ENCODE peak calls at places on chromosomes 13 and 19, in nine cellular contexts. One of them, this sample, is unnamed.

GRCh38 chr19:18450934-18451836 is 13.3 kb upstream of the ISYNA1 start:
- DNase-seq in NCI-H774: peak
- DNase-seq in HS-5: no peak
- DNase-seq in NCI-H1436: peak
- DNase-seq in stimulated activated CD4-positive, alpha-beta T cell treated with anti-CD3 and anti-CD28 coated beads, Interleukin-4, amount 100 ng/mL, for 4 hours: peak
- DNase-seq in uterus: peak
- DNase-seq in RPMI7951: peak
- DNase-seq in AML-193: peak
- DNase-seq in AG20443: peak
- DNase-seq in this sample: peak

GRCh38 chr13:58452123-58452623 is 820.6 kb downstream of the PCDH17 start:
- DNase-seq in AG20443: no peak
- DNase-seq in RPMI7951: no peak
- DNase-seq in uterus: no peak
- DNase-seq in stimulated activated CD4-positive, alpha-beta T cell treated with anti-CD3 and anti-CD28 coated beads, Interleukin-4, amount 100 ng/mL, for 4 hours: no peak
- DNase-seq in NCI-H1436: no peak
- DNase-seq in NCI-H774: no peak
- DNase-seq in AML-193: no peak
- DNase-seq in HS-5: no peak
- DNase-seq in this sample: no peak

GRCh38 chr19:14933506-14933905 is 7.8 kb upstream of the OR7C2 start:
- DNase-seq in stimulated activated CD4-positive, alpha-beta T cell treated with anti-CD3 and anti-CD28 coated beads, Interleukin-4, amount 100 ng/mL, for 4 hours: no peak
- DNase-seq in NCI-H1436: no peak
- DNase-seq in RPMI7951: no peak
- DNase-seq in NCI-H774: no peak
- DNase-seq in HS-5: no peak
- DNase-seq in AML-193: no peak
- DNase-seq in AG20443: no peak
- DNase-seq in uterus: no peak
- DNase-seq in this sample: no peak

GRCh38 chr19:3687774-3688706 is 12.2 kb downstream of the PIP5K1C start:
- DNase-seq in HS-5: no peak
- DNase-seq in stimulated activated CD4-positive, alpha-beta T cell treated with anti-CD3 and anti-CD28 coated beads, Interleukin-4, amount 100 ng/mL, for 4 hours: peak
- DNase-seq in AML-193: no peak
- DNase-seq in RPMI7951: no peak
- DNase-seq in uterus: peak
- DNase-seq in NCI-H774: no peak
- DNase-seq in NCI-H1436: no peak
- DNase-seq in AG20443: no peak
- DNase-seq in this sample: peak

GRCh38 chr13:65260938-65261880 is 1968.9 kb downstream of the PCDH9 start:
- DNase-seq in RPMI7951: no peak
- DNase-seq in NCI-H774: no peak
- DNase-seq in HS-5: no peak
- DNase-seq in AML-193: no peak
- DNase-seq in stimulated activated CD4-positive, alpha-beta T cell treated with anti-CD3 and anti-CD28 coated beads, Interleukin-4, amount 100 ng/mL, for 4 hours: no peak
- DNase-seq in NCI-H1436: no peak
- DNase-seq in AG20443: no peak
- DNase-seq in uterus: no peak
- DNase-seq in this sample: no peak

GRCh38 chr13:93216122-93216521 is 10.5 kb upstream of the GPC6 start:
- DNase-seq in NCI-H774: no peak
- DNase-seq in AG20443: no peak
- DNase-seq in AML-193: no peak
- DNase-seq in RPMI7951: no peak
- DNase-seq in NCI-H1436: no peak
- DNase-seq in uterus: no peak
- DNase-seq in HS-5: no peak
- DNase-seq in stimulated activated CD4-positive, alpha-beta T cell treated with anti-CD3 and anti-CD28 coated beads, Interleukin-4, amount 100 ng/mL, for 4 hours: no peak
- DNase-seq in this sample: no peak

GRCh38 chr13:51887441-51887840 is 25.7 kb downstream of the CCDC70 start:
- DNase-seq in AG20443: no peak
- DNase-seq in uterus: no peak
- DNase-seq in NCI-H1436: no peak
- DNase-seq in stimulated activated CD4-positive, alpha-beta T cell treated with anti-CD3 and anti-CD28 coated beads, Interleukin-4, amount 100 ng/mL, for 4 hours: no peak
- DNase-seq in AML-193: no peak
- DNase-seq in RPMI7951: no peak
- DNase-seq in NCI-H774: no peak
- DNase-seq in HS-5: no peak
- DNase-seq in this sample: no peak

GRCh38 chr13:110410906-110411305 is 103.8 kb downstream of the COL4A2 start:
- DNase-seq in uterus: no peak
- DNase-seq in HS-5: no peak
- DNase-seq in NCI-H774: no peak
- DNase-seq in stimulated activated CD4-positive, alpha-beta T cell treated with anti-CD3 and anti-CD28 coated beads, Interleukin-4, amount 100 ng/mL, for 4 hours: no peak
- DNase-seq in AG20443: no peak
- DNase-seq in AML-193: no peak
- DNase-seq in RPMI7951: no peak
- DNase-seq in NCI-H1436: no peak
- DNase-seq in this sample: no peak

GRCh38 chr19:6735181-6735891 is 2.0 kb downstream of the GPR108 start:
- DNase-seq in HS-5: no peak
- DNase-seq in uterus: no peak
- DNase-seq in AML-193: no peak
- DNase-seq in RPMI7951: no peak
- DNase-seq in AG20443: no peak
- DNase-seq in NCI-H1436: no peak
- DNase-seq in NCI-H774: no peak
- DNase-seq in stimulated activated CD4-positive, alpha-beta T cell treated with anti-CD3 and anti-CD28 coated beads, Interleukin-4, amount 100 ng/mL, for 4 hours: no peak
- DNase-seq in this sample: no peak

GRCh38 chr13:91946498-91947070 is 548.2 kb downstream of the GPC5 start:
- DNase-seq in AG20443: no peak
- DNase-seq in AML-193: no peak
- DNase-seq in stimulated activated CD4-positive, alpha-beta T cell treated with anti-CD3 and anti-CD28 coated beads, Interleukin-4, amount 100 ng/mL, for 4 hours: no peak
- DNase-seq in NCI-H774: peak
- DNase-seq in NCI-H1436: peak
- DNase-seq in uterus: no peak
- DNase-seq in HS-5: no peak
- DNase-seq in RPMI7951: no peak
- DNase-seq in this sample: no peak

GRCh38 chr13:19984430-19985218 is 26.1 kb downstream of the ZMYM2 start:
- DNase-seq in HS-5: no peak
- DNase-seq in RPMI7951: peak
- DNase-seq in uterus: no peak
- DNase-seq in stimulated activated CD4-positive, alpha-beta T cell treated with anti-CD3 and anti-CD28 coated beads, Interleukin-4, amount 100 ng/mL, for 4 hours: no peak
- DNase-seq in NCI-H1436: no peak
- DNase-seq in NCI-H774: no peak
- DNase-seq in AML-193: peak
- DNase-seq in AG20443: peak
- DNase-seq in this sample: no peak

GRCh38 chr13:99258946-99259345 is 767 bp upstream of the GPR18 start:
- DNase-seq in stimulated activated CD4-positive, alpha-beta T cell treated with anti-CD3 and anti-CD28 coated beads, Interleukin-4, amount 100 ng/mL, for 4 hours: no peak
- DNase-seq in RPMI7951: no peak
- DNase-seq in AG20443: no peak
- DNase-seq in NCI-H774: no peak
- DNase-seq in uterus: no peak
- DNase-seq in AML-193: no peak
- DNase-seq in HS-5: no peak
- DNase-seq in NCI-H1436: no peak
- DNase-seq in this sample: no peak

GRCh38 chr19:23991170-23991569 is 76.5 kb downstream of the ZNF726 start:
- DNase-seq in AML-193: no peak
- DNase-seq in HS-5: no peak
- DNase-seq in NCI-H774: peak
- DNase-seq in NCI-H1436: no peak
- DNase-seq in stimulated activated CD4-positive, alpha-beta T cell treated with anti-CD3 and anti-CD28 coated beads, Interleukin-4, amount 100 ng/mL, for 4 hours: no peak
- DNase-seq in RPMI7951: peak
- DNase-seq in uterus: no peak
- DNase-seq in AG20443: no peak
- DNase-seq in this sample: no peak

GRCh38 chr13:91540157-91540736 is 141.8 kb downstream of the GPC5 start:
- DNase-seq in AML-193: no peak
- DNase-seq in AG20443: no peak
- DNase-seq in stimulated activated CD4-positive, alpha-beta T cell treated with anti-CD3 and anti-CD28 coated beads, Interleukin-4, amount 100 ng/mL, for 4 hours: no peak
- DNase-seq in NCI-H774: no peak
- DNase-seq in uterus: no peak
- DNase-seq in NCI-H1436: no peak
- DNase-seq in HS-5: no peak
- DNase-seq in RPMI7951: no peak
- DNase-seq in this sample: no peak